ENCODE peak calls at places on chromosomes 12 and 14, in four cellular contexts. P, M, T and N are unnamed samples.

GRCh38 chr12:90102957-90103652 is 394.5 kb upstream of the ATP2B1 start:
- DNase-seq in P (no peak), M (no peak), T (no peak), N (no peak)

GRCh38 chr14:68522510-68523325 is 270.1 kb downstream of the ZFP36L1 start:
- DNase-seq in P (no peak), M (no peak), T (no peak), N (peak; percentile 14)

GRCh38 chr12:67415473-67415872 is 146.3 kb downstream of the CAND1 start:
- DNase-seq in P (no peak), M (no peak), T (no peak), N (no peak)

GRCh38 chr14:77681196-77682157 is 26.3 kb downstream of the ALKBH1 start:
- DNase-seq in P (no peak), M (peak; percentile 14), T (no peak), N (no peak)

GRCh38 chr12:530871-531270 is 71.1 kb downstream of the B4GALNT3 start:
- DNase-seq in P (no peak), M (no peak), T (no peak), N (no peak)

GRCh38 chr12:27460471-27460978 is 14.0 kb downstream of the SMCO2 start:
- DNase-seq in P (no peak), M (no peak), T (no peak), N (no peak)

GRCh38 chr12:31523306-31523705 is 67.6 kb downstream of the DENND5B start:
- DNase-seq in P (no peak), M (no peak), T (no peak), N (no peak)

GRCh38 chr12:130142736-130143135 is 19.5 kb upstream of the FZD10 start:
- DNase-seq in P (no peak), M (no peak), T (no peak), N (no peak)

GRCh38 chr12:64674367-64674922 is 64.2 kb downstream of the RASSF3 start:
- DNase-seq in P (no peak), M (no peak), T (peak; percentile 40), N (no peak)

GRCh38 chr12:83896416-83896815 is 1016.2 kb downstream of the SLC6A15 start:
- DNase-seq in P (no peak), M (no peak), T (no peak), N (no peak)